ENCODE peak calls at places on chromosomes 16 and 17, in ten cellular contexts. N is HL-60, A is neural progenitor cell, Q is lower leg skin, U is tibial nerve, E is heart right ventricle, M is GM23338, W is foreskin fibroblast, I is AG04450, C is cardiac fibroblast. S is an unnamed sample.

GRCh38 chr16:11543676-11544393 is 42.9 kb downstream of the LITAF start:
- DNase-seq in C (no peak), Q (no peak), U (no peak), N (no peak), M (peak), W (no peak), I (no peak), E (no peak), A (peak), S (no peak)

GRCh38 chr16:23587726-23588125 is 8.4 kb downstream of the NDUFAB1 start:
- DNase-seq in Q (no peak), W (peak), I (peak), U (no peak), E (no peak), A (no peak), N (no peak), C (peak), M (no peak), S (no peak)

GRCh38 chr17:36920032-36921000 is 17.0 kb upstream of the LHX1 start:
- DNase-seq in C (no peak), I (no peak), A (peak), U (no peak), E (no peak), W (no peak), N (no peak), M (no peak), Q (no peak), S (no peak)

GRCh38 chr17:74424117-74424516 is 7.8 kb upstream of the GPRC5C start:
- DNase-seq in M (no peak), U (no peak), N (no peak), C (no peak), Q (no peak), A (no peak), W (no peak), E (no peak), I (no peak), S (no peak)

GRCh38 chr17:60304502-60304901 is 87.4 kb downstream of the USP32 start:
- DNase-seq in U (no peak), A (no peak), M (no peak), W (no peak), I (no peak), N (no peak), Q (no peak), C (no peak), E (no peak), S (no peak)

GRCh38 chr16:67092227-67092626 is 17.5 kb upstream of the PHAF1 start:
- DNase-seq in W (peak), I (no peak), N (no peak), A (no peak), U (no peak), E (no peak), C (peak), Q (no peak), M (no peak), S (no peak)

GRCh38 chr16:49455991-49456745 is 82.6 kb downstream of the C16orf78 start:
- DNase-seq in Q (no peak), I (no peak), A (no peak), M (no peak), E (no peak), U (no peak), W (no peak), N (no peak), C (no peak), S (no peak)

GRCh38 chr16:47732122-47732805 is 271.1 kb downstream of the PHKB start:
- DNase-seq in N (no peak), Q (no peak), U (no peak), C (peak), M (peak), I (peak), W (peak), A (no peak), E (no peak), S (no peak)

GRCh38 chr16:88922114-88922825 is 54.7 kb downstream of the CBFA2T3 start:
- DNase-seq in N (no peak), A (peak), I (peak), W (peak), Q (peak), M (peak), E (peak), C (peak), U (peak), S (no peak)

GRCh38 chr17:80361495-80362220 is 53.3 kb upstream of the ENDOV start:
- DNase-seq in C (no peak), E (no peak), Q (no peak), I (no peak), N (no peak), U (no peak), A (peak), W (peak), M (peak), S (no peak)

GRCh38 chr17:50149099-50149424 is 1.4 kb downstream of the PPP1R9B start:
- DNase-seq in A (no peak), E (no peak), M (no peak), N (no peak), U (no peak), Q (no peak), W (no peak), C (no peak), I (no peak), S (no peak)

GRCh38 chr17:67434061-67434525 is 57.0 kb downstream of the PITPNC1 start:
- DNase-seq in A (no peak), U (peak), W (no peak), Q (peak), I (no peak), N (peak), M (no peak), C (peak), E (peak), S (no peak)

GRCh38 chr16:85394511-85395206 is 218.5 kb upstream of the GSE1 start:
- DNase-seq in M (no peak), A (no peak), N (no peak), U (no peak), I (no peak), E (no peak), C (no peak), Q (no peak), W (no peak), S (no peak)

GRCh38 chr16:85396879-85397871 is 215.9 kb upstream of the GSE1 start:
- DNase-seq in U (no peak), N (no peak), I (no peak), M (peak), E (no peak), A (no peak), W (peak), C (no peak), Q (no peak), S (no peak)

GRCh38 chr16:85398050-85398451 is 215.1 kb upstream of the GSE1 start:
- DNase-seq in A (no peak), E (no peak), W (no peak), I (no peak), N (no peak), M (no peak), C (no peak), Q (no peak), U (no peak), S (no peak)

GRCh38 chr16:85395207-85395912 is 217.8 kb upstream of the GSE1 start:
- DNase-seq in W (peak), Q (no peak), U (peak), E (peak), C (peak), M (no peak), A (no peak), I (peak), N (no peak), S (no peak)

GRCh38 chr16:85395913-85396878 is 216.9 kb upstream of the GSE1 start:
- DNase-seq in I (no peak), W (peak), U (no peak), E (no peak), Q (no peak), N (no peak), M (no peak), A (no peak), C (peak), S (no peak)
- H3K4me3 ChIP-seq in I (peak), W (peak), U (no peak), E (no peak), Q (no peak), N (no peak), M (peak), A (no peak), C (peak), S (no peak)

GRCh38 chr16:30985401-30986128 is 558 bp downstream of the HSD3B7 start:
- DNase-seq in E (no peak), C (no peak), Q (peak), N (no peak), A (peak), I (no peak), M (peak), W (peak), U (no peak), S (no peak)
- H3K4me3 ChIP-seq in E (peak), C (peak), Q (peak), N (no peak), A (peak), I (peak), M (peak), W (peak), U (peak), S (no peak)

DNA sequence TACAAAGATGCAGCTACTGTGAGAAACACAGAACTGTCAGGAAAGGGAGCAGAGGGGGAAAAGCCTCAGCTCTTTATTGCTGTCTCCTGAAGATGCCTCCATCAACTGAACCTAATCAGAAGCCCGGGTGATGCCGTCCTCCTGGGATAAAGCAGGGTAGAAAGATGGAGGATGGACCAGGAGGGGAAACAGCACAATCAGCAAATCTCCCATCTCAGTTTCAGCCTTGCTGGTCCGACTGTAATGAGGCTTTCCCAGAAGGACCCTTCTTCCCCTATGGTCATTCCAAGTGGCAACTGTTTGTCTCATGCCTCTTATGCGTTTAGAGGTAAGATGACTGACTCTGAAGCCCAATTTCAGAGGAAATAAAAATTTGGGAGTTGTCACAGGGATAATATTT is 24.3 kb downstream of the ZFP1 start:
- DNase-seq in W (no peak), E (no peak), N (no peak), Q (no peak), I (no peak), M (no peak), U (no peak), A (no peak), C (no peak), S (no peak)
- H3K4me3 ChIP-seq in W (no peak), E (no peak), N (no peak), Q (no peak), I (no peak), M (no peak), U (no peak), A (no peak), C (no peak), S (no peak)

GRCh38 chr17:58329808-58330543 is 1.4 kb upstream of the TSPOAP1 start:
- DNase-seq in C (no peak), N (peak), Q (no peak), M (no peak), W (no peak), E (no peak), U (no peak), A (no peak), I (no peak), S (peak)
- H3K4me3 ChIP-seq in C (no peak), N (peak), Q (no peak), M (no peak), W (no peak), E (no peak), U (no peak), A (no peak), I (no peak), S (peak)